ENCODE peak calls at places on chromosomes 13 and 19, in five cellular contexts. F is A549, Q is K562, L is H1, E is HepG2. J is an unnamed sample.

GRCh38 chr19:5823579-5824281 is 15.8 kb downstream of the FUT6 start:
- DNase-seq in F (peak), Q (peak), L (peak), E (no peak), J (no peak)

GRCh38 chr13:110280231-110280813 is 26.6 kb downstream of the COL4A1 start:
- DNase-seq in F (no peak), Q (no peak), L (no peak), E (no peak), J (no peak)

GRCh38 chr19:31693131-31693700 is 344.0 kb upstream of the TSHZ3 start:
- DNase-seq in F (no peak), Q (no peak), L (no peak), E (no peak), J (no peak)

GRCh38 chr13:108215428-108215827 is at the start of gene LIG4:
- DNase-seq in F (peak), Q (peak), L (peak), E (peak), J (peak)

GRCh38 chr13:99749627-99750026 is 221.9 kb downstream of the ZIC5 start:
- DNase-seq in F (no peak), Q (no peak), L (no peak), E (no peak), J (no peak)

GRCh38 chr19:43651758-43652545 is 12.3 kb upstream of the CADM4 start:
- DNase-seq in F (peak), Q (peak), L (peak), E (peak), J (peak)

GRCh38 chr13:28889317-28889716 is 69.2 kb downstream of the MTUS2 start:
- DNase-seq in F (no peak), Q (no peak), L (no peak), E (no peak), J (no peak)

GRCh38 chr13:72864142-72865035 is 82.5 kb downstream of the PIBF1 start:
- DNase-seq in F (no peak), Q (no peak), L (no peak), E (no peak), J (no peak)

GRCh38 chr19:28793391-28794168 is 419.4 kb downstream of the UQCRFS1 start:
- DNase-seq in F (no peak), Q (no peak), L (peak), E (no peak), J (no peak)

GRCh38 chr19:4889034-4889825 is 13.5 kb downstream of the ARRDC5 start:
- DNase-seq in F (no peak), Q (no peak), L (no peak), E (no peak), J (no peak)

GRCh38 chr13:105462981-105463380 is 1072.5 kb downstream of the EFNB2 start:
- DNase-seq in F (no peak), Q (no peak), L (no peak), E (no peak), J (peak)

GRCh38 chr19:20964798-20965197 is 41.7 kb downstream of the ZNF85 start:
- DNase-seq in F (no peak), Q (no peak), L (peak), E (peak), J (no peak)

GRCh38 chr19:30448386-30449130 is 76.4 kb downstream of the ZNF536 start:
- DNase-seq in F (no peak), Q (no peak), L (no peak), E (no peak), J (no peak)

GRCh38 chr19:55545913-55546495 is 661 bp upstream of the SBK3 start:
- DNase-seq in F (no peak), Q (no peak), L (no peak), E (peak), J (no peak)

GRCh38 chr19:52140077-52140710 is 456 bp upstream of the ZNF616 start:
- DNase-seq in F (no peak), Q (no peak), L (no peak), E (peak), J (no peak)

GRCh38 chr19:1598777-1599459 is 6.3 kb upstream of the MBD3 start:
- DNase-seq in F (no peak), Q (no peak), L (no peak), E (no peak), J (no peak)

GRCh38 chr13:45847554-45848224 is 3.9 kb downstream of the SIAH3 start:
- DNase-seq in F (no peak), Q (no peak), L (no peak), E (no peak), J (peak)

DNA sequence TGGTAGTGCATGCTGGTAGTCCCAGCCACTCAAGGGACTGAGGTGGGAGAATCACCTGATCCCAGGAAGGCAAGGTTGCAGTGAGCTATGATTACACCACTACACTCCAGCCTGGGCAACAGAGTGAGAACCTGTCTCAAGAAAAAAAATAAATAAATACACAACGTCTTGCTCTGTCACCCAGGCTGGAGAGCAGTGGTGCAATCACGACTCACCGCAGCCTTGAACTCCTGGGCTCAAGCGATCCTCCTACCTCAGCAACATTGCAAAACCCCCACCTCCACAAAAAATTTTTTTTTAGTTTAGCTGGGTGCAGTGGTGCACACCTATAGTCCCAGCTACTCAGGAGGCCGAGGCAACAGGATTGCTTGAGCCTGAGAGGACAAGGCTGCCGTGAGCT is 8.8 kb downstream of the TPM4 start:
- DNase-seq in F (no peak), Q (no peak), L (no peak), E (no peak), J (no peak)
- H3K4me2 ChIP-seq in F (peak), Q (no peak), L (no peak), E (no peak), J (no peak)

DNA sequence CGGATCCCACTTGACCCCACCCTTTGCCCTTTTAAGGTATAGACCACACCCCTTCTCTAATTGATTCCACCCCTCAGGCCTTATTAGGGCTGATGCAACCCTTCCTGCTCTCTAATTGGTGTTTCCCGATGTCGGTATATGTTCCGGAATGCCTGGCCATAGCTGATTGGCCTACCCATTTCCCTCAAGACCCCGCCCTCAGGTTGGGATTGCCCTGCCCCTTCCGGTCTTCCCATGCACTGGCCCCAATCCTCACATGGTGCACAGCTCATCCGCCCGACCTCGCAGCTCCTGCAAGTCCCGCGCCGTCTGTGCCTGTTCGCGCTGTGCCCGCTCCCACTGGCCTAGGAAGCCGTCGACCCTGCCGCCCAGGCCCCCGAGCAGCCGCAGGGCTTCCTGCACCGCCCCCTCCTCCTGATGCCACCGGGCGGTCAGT is 18.1 kb downstream of the TSKS start:
- DNase-seq in F (no peak), Q (no peak), L (no peak), E (no peak), J (no peak)
- TF ChIP-seq MAX in F (no peak), Q (no peak), L (no peak), E (no peak), J (no peak)

GRCh38 chr13:30864352-30865130 is 41.5 kb upstream of the MEDAG start:
- DNase-seq in F (no peak), Q (no peak), L (no peak), E (no peak), J (peak)
- TF ChIP-seq JUN in F (no peak), Q (no peak), L (no peak), E (no peak), J (peak)

DNA sequence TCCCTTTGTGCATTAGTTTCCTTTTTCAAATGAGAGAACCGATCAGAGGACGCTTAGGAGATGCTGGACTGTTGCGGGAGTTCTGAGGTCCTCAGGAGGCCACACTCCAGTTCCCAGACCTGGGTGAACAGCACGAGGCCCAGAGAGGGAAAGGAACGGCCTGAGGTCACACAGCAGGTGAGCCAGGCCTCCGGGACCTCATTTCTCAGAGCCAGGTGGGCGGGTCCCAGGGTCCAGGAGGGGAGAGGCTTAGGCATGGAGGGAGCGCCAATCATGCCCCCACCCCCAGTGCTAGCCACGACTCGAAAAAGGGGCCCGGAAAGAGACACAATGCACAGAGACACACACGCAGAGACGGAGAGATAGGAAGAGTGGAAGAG is 1.8 kb downstream of the ELAVL3 start:
- DNase-seq in F (no peak), Q (no peak), L (no peak), E (no peak), J (no peak)
- H3K4me2 ChIP-seq in F (no peak), Q (peak), L (peak), E (peak), J (no peak)

GRCh38 chr13:101258071-101258470 is 158.2 kb downstream of the NALCN start:
- DNase-seq in F (peak), Q (peak), L (no peak), E (peak), J (peak)
- TF ChIP-seq MAX in F (no peak), Q (no peak), L (no peak), E (no peak), J (no peak)

DNA sequence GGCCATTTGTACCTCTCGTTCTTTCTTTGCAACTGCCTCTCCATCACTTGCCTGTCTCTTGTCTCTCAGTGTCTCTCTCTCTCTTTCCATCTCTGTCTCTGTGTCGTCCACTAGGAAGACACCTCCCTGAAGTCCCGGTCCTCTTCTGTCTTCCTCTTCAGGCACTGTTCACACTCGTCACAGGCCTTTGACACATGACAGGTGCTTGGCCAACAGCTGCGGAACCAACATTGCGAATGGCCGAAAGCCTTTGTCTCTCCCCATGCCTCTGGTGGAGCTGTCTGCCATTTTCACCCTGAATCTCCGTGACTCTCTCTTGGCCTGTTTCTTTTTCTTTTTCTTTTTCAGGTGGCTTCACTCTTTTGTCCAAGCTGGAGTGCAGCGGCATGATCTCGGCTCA is 2.8 kb downstream of the HIPK4 start:
- DNase-seq in F (no peak), Q (no peak), L (no peak), E (no peak), J (no peak)
- TF ChIP-seq JUN in F (no peak), Q (no peak), L (no peak), E (no peak), J (no peak)

J was measured in endothelial cell of umbilical vein.